ENCODE peak calls at places on chromosomes 16 and 17, in five cellular contexts. D is foreskin keratinocyte, E is cardiac muscle cell, L is RWPE1, N is mammary epithelial cell. M is an unnamed sample.
A peak's percentile ranks its signal among the peaks of the same experiment; 100 is the strongest.

GRCh38 chr16:5895137-5895536 is 797.5 kb upstream of the EEF2KMT start:
- DNase-seq in D (no peak), E (no peak), L (no peak), N (peak; percentile 55), M (no peak)

GRCh38 chr16:24116371-24116770 is 139.8 kb upstream of the CACNG3 start:
- DNase-seq in D (no peak), E (no peak), L (no peak), N (no peak), M (no peak)

GRCh38 chr16:85682516-85682915 is 6.2 kb downstream of the GINS2 start:
- DNase-seq in D (no peak), E (no peak), L (no peak), N (no peak), M (no peak)

GRCh38 chr17:10821062-10821461 is 16.8 kb downstream of the PIRT start:
- DNase-seq in D (no peak), E (no peak), L (no peak), N (no peak), M (no peak)

GRCh38 chr17:81309859-81310839 is 15.0 kb upstream of the SLC38A10 start:
- DNase-seq in D (no peak), E (no peak), L (no peak), N (no peak), M (no peak)

GRCh38 chr17:43360376-43360738 is 38.4 kb upstream of the ARL4D start:
- DNase-seq in D (peak; percentile 76), E (peak; percentile 88), L (peak; percentile 40), N (no peak), M (peak; percentile 89)

GRCh38 chr17:7479139-7479388 is 367 bp downstream of the ZBTB4 start:
- DNase-seq in D (no peak), E (no peak), L (no peak), N (no peak), M (no peak)

GRCh38 chr16:85090166-85090565 is 22.1 kb downstream of the CIBAR2 start:
- DNase-seq in D (no peak), E (peak; percentile 62), L (no peak), N (peak; percentile 26), M (no peak)

GRCh38 chr17:17971431-17972125 is 622 bp downstream of the TOM1L2 start:
- DNase-seq in D (no peak), E (peak; percentile 41), L (no peak), N (no peak), M (no peak)

GRCh38 chr16:31002252-31002700 is 8.2 kb downstream of the STX1B start:
- DNase-seq in D (peak; percentile 56), E (no peak), L (no peak), N (peak; percentile 20), M (no peak)

GRCh38 chr16:58032710-58033293 is 7.2 kb downstream of the MMP15 start:
- DNase-seq in D (no peak), E (peak; percentile 52), L (no peak), N (no peak), M (no peak)

GRCh38 chr16:66247516-66248089 is 118.9 kb upstream of the CDH5 start:
- DNase-seq in D (no peak), E (peak; percentile 79), L (no peak), N (no peak), M (no peak)

GRCh38 chr17:29237476-29238132 is 9.1 kb upstream of the CRYBA1 start:
- DNase-seq in D (peak; percentile 37), E (peak; percentile 84), L (no peak), N (peak; percentile 33), M (no peak)

GRCh38 chr17:76383645-76384221 is 676 bp upstream of the SPHK1 start:
- DNase-seq in D (no peak), E (peak; percentile 65), L (peak; percentile 57), N (no peak), M (peak; percentile 82)

GRCh38 chr17:81685108-81685507 is 1.3 kb downstream of the HGS start:
- DNase-seq in D (peak; percentile 88), E (peak; percentile 29), L (peak; percentile 86), N (peak; percentile 92), M (no peak)

GRCh38 chr17:76278952-76279741 is 14.0 kb downstream of the UBALD2 start:
- DNase-seq in D (no peak), E (peak; percentile 82), L (peak; percentile 82), N (peak; percentile 51), M (peak; percentile 92)

GRCh38 chr17:49229076-49229804 is 1.3 kb downstream of the PHOSPHO1 start:
- DNase-seq in D (no peak), E (no peak), L (no peak), N (no peak), M (peak; percentile 38)

GRCh38 chr17:81651692-81652091 is 4.7 kb downstream of the PDE6G start:
- DNase-seq in D (peak; percentile 56), E (peak; percentile 84), L (peak; percentile 83), N (peak; percentile 69), M (no peak)

GRCh38 chr17:80645706-80646325 is 101.2 kb downstream of the RPTOR start:
- DNase-seq in D (no peak), E (no peak), L (no peak), N (no peak), M (no peak)

GRCh38 chr17:40900819-40901356 is 15.8 kb upstream of the KRT20 start:
- DNase-seq in D (no peak), E (no peak), L (no peak), N (no peak), M (no peak)

GRCh38 chr16:27973678-27974077 is 89.8 kb downstream of the GSG1L start:
- DNase-seq in D (no peak), E (no peak), L (no peak), N (no peak), M (peak; percentile 55)

GRCh38 chr17:13967416-13967815 is 101.9 kb upstream of the COX10 start:
- DNase-seq in D (no peak), E (no peak), L (no peak), N (no peak), M (no peak)

GRCh38 chr16:20850981-20851380 is 44.7 kb downstream of the REXO5 start:
- DNase-seq in D (no peak), E (peak; percentile 35), L (no peak), N (no peak), M (no peak)

GRCh38 chr16:20853981-20854620 is 46.1 kb downstream of the DCUN1D3 start:
- DNase-seq in D (peak; percentile 36), E (no peak), L (no peak), N (no peak), M (no peak)

GRCh38 chr16:20849587-20850390 is 43.5 kb downstream of the REXO5 start:
- DNase-seq in D (peak; percentile 52), E (peak; percentile 77), L (peak; percentile 46), N (peak; percentile 59), M (peak; percentile 86)

GRCh38 chr16:20853076-20853597 is 46.8 kb downstream of the REXO5 start:
- DNase-seq in D (no peak), E (peak; percentile 54), L (no peak), N (no peak), M (no peak)

DNA sequence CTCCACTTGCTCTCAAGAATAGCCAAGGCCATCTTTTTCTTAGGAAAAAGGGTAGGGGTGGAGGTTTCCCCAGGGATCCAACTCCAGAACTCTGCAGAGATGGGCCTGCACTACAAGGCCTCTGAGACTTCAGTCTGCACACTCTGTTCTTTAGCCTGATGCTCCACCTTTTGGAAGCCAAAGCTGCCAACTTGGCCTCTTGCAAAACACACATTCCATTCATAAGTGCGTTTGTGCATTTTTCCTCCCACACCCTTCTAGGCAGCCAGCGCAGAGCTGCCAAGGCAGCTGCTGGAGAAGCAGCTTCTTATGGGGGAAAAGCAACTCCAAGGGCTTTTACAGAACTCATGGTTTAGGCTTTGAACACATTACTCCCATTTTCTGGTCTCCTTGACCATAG is 45.3 kb downstream of the REXO5 start:
- DNase-seq in D (peak; percentile 81), E (peak; percentile 99), L (peak; percentile 79), N (peak; percentile 83), M (no peak)
- H3K27ac ChIP-seq in D (no peak overlapping the region), E (peak overlapping the region; percentile 48), L (peak overlapping the region; percentile 89), N (peak overlapping the region; percentile 59), M (no peak overlapping the region)

DNA sequence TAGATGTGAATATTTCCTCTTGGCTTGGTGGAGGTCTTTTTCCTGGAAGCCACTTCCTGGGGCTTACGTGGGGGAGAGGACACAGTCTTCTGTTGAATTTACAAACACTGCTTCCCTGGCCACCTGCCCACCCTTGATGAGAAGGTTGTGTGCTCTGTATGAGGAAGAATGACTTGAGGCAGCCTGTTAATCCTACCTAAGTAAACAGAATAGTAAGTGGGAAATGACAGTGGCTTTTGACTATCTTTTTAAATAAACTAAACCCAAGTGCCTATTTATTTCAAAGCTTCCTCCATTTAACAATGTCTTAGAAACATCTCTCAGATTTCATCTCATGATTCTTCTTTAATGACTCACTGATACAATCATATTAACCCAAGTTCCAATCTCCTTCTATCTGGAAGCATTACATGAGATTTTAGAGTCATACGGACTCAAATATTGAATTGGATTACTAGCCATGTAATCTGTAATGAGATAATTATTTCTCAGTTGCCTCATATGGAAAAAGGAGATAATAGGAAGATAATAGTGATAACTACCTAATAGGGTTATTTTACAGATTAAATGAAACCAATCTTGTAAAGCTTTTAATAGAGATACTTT is 96.6 kb upstream of the SMIM36 start:
- DNase-seq in D (peak; percentile 9), E (peak; percentile 86), L (no peak), N (no peak), M (no peak)
- H3K27ac ChIP-seq in D (no peak overlapping the region), E (no peak overlapping the region), L (no peak overlapping the region), N (no peak overlapping the region), M (no peak overlapping the region)

GRCh38 chr17:78253946-78254672 is 22.7 kb downstream of the TMEM235 start:
- DNase-seq in D (peak; percentile 43), E (peak; percentile 90), L (peak; percentile 74), N (peak; percentile 67), M (peak; percentile 85)

GRCh38 chr17:78251773-78252103 is 20.3 kb downstream of the TMEM235 start:
- DNase-seq in D (no peak), E (no peak), L (no peak), N (no peak), M (no peak)

GRCh38 chr17:78250891-78251772 is 19.7 kb downstream of the TMEM235 start:
- DNase-seq in D (peak; percentile 87), E (peak; percentile 91), L (peak; percentile 94), N (peak; percentile 81), M (peak; percentile 93)

GRCh38 chr17:78252111-78252634 is 20.7 kb downstream of the TMEM235 start:
- DNase-seq in D (no peak), E (no peak), L (no peak), N (no peak), M (peak; percentile 47)

GRCh38 chr17:78252701-78253635 is 21.5 kb downstream of the TMEM235 start:
- DNase-seq in D (no peak), E (no peak), L (no peak), N (no peak), M (peak; percentile 45)
- H3K27ac ChIP-seq in D (no peak overlapping the region), E (peak overlapping the region; percentile 24), L (no peak overlapping the region), N (no peak overlapping the region), M (no peak overlapping the region)

GRCh38 chr17:67836205-67836987 is 11.1 kb downstream of the BPTF start:
- DNase-seq in D (peak; percentile 45), E (peak; percentile 21), L (no peak), N (no peak), M (no peak)
- H3K27ac ChIP-seq in D (no peak overlapping the region), E (peak overlapping the region; percentile 52), L (no peak overlapping the region), N (no peak overlapping the region), M (peak overlapping the region; percentile 50)

M was measured in Karpas-422.